ENCODE peak calls at places on chromosome 22, in ten cellular contexts. One of them, this sample, is unnamed. For H3K27me3 and H3K36me3, the result is how much of the 10 kb centered on the place peaks cover.

GRCh38 chr22:43897751-43898261 is 6.0 kb upstream of the PNPLA5 start:
- DNase-seq in endothelial cell of umbilical vein: no peak
- DNase-seq in IMR-90: peak
- DNase-seq in tibial nerve: no peak
- DNase-seq in adrenal gland: peak
- DNase-seq in upper lobe of left lung: no peak
- DNase-seq in transverse colon: no peak
- DNase-seq in stomach: no peak
- DNase-seq in breast epithelium: no peak
- DNase-seq in ovary: no peak
- DNase-seq in this sample: no peak

GRCh38 chr22:27628341-27628740 is 173.2 kb downstream of the MN1 start:
- DNase-seq in transverse colon: no peak
- DNase-seq in IMR-90: no peak
- DNase-seq in endothelial cell of umbilical vein: no peak
- DNase-seq in adrenal gland: no peak
- DNase-seq in breast epithelium: no peak
- DNase-seq in upper lobe of left lung: no peak
- DNase-seq in stomach: no peak
- DNase-seq in tibial nerve: no peak
- DNase-seq in ovary: no peak
- DNase-seq in this sample: no peak

GRCh38 chr22:48342016-48342415 is 1485.7 kb downstream of the BRD1 start:
- DNase-seq in transverse colon: no peak
- DNase-seq in tibial nerve: no peak
- DNase-seq in stomach: no peak
- DNase-seq in IMR-90: no peak
- DNase-seq in ovary: no peak
- DNase-seq in upper lobe of left lung: no peak
- DNase-seq in adrenal gland: no peak
- DNase-seq in endothelial cell of umbilical vein: no peak
- DNase-seq in breast epithelium: no peak
- DNase-seq in this sample: no peak

GRCh38 chr22:28882545-28882877 is 861 bp upstream of the ZNRF3 start:
- DNase-seq in IMR-90: no peak
- DNase-seq in tibial nerve: peak
- DNase-seq in endothelial cell of umbilical vein: no peak
- DNase-seq in breast epithelium: no peak
- DNase-seq in stomach: no peak
- DNase-seq in transverse colon: no peak
- DNase-seq in adrenal gland: no peak
- DNase-seq in ovary: no peak
- DNase-seq in upper lobe of left lung: no peak
- DNase-seq in this sample: no peak

GRCh38 chr22:43187171-43188099 is 501 bp upstream of the TTLL12 start:
- DNase-seq in ovary: peak
- DNase-seq in breast epithelium: peak
- DNase-seq in adrenal gland: peak
- DNase-seq in tibial nerve: peak
- DNase-seq in transverse colon: peak
- DNase-seq in upper lobe of left lung: peak
- DNase-seq in stomach: peak
- DNase-seq in IMR-90: peak
- DNase-seq in endothelial cell of umbilical vein: peak
- DNase-seq in this sample: peak

GRCh38 chr22:39661842-39662676 is 91.5 kb downstream of the CACNA1I start:
- DNase-seq in upper lobe of left lung: no peak
- DNase-seq in breast epithelium: peak
- DNase-seq in stomach: peak
- DNase-seq in adrenal gland: no peak
- DNase-seq in IMR-90: no peak
- DNase-seq in endothelial cell of umbilical vein: no peak
- DNase-seq in ovary: no peak
- DNase-seq in transverse colon: peak
- DNase-seq in tibial nerve: no peak
- DNase-seq in this sample: peak

GRCh38 chr22:49042877-49043859 is 784.5 kb downstream of the BRD1 start:
- DNase-seq in stomach: no peak
- DNase-seq in adrenal gland: no peak
- DNase-seq in upper lobe of left lung: peak
- DNase-seq in breast epithelium: no peak
- DNase-seq in IMR-90: no peak
- DNase-seq in endothelial cell of umbilical vein: no peak
- DNase-seq in tibial nerve: no peak
- DNase-seq in ovary: no peak
- DNase-seq in transverse colon: no peak
- DNase-seq in this sample: no peak

GRCh38 chr22:28314959-28315358 is 364.7 kb downstream of the TTC28 start:
- DNase-seq in upper lobe of left lung: no peak
- DNase-seq in ovary: no peak
- DNase-seq in transverse colon: no peak
- DNase-seq in stomach: no peak
- DNase-seq in IMR-90: no peak
- DNase-seq in tibial nerve: no peak
- DNase-seq in endothelial cell of umbilical vein: no peak
- DNase-seq in breast epithelium: no peak
- DNase-seq in adrenal gland: no peak
- DNase-seq in this sample: no peak

GRCh38 chr22:22428222-22429098 is 80.1 kb downstream of the ZNF280B start:
- DNase-seq in upper lobe of left lung: no peak
- DNase-seq in tibial nerve: no peak
- DNase-seq in adrenal gland: no peak
- DNase-seq in IMR-90: no peak
- DNase-seq in endothelial cell of umbilical vein: no peak
- DNase-seq in ovary: no peak
- DNase-seq in breast epithelium: no peak
- DNase-seq in stomach: no peak
- DNase-seq in transverse colon: no peak
- DNase-seq in this sample: no peak

GRCh38 chr22:24803064-24803542 is 2.9 kb upstream of the SGSM1 start:
- DNase-seq in stomach: peak
- DNase-seq in transverse colon: peak
- DNase-seq in ovary: peak
- DNase-seq in endothelial cell of umbilical vein: peak
- DNase-seq in breast epithelium: no peak
- DNase-seq in adrenal gland: peak
- DNase-seq in tibial nerve: peak
- DNase-seq in IMR-90: peak
- DNase-seq in upper lobe of left lung: peak
- DNase-seq in this sample: peak

GRCh38 chr22:44360686-44361381 is 48.1 kb upstream of the SHISAL1 start:
- DNase-seq in transverse colon: peak
- DNase-seq in stomach: peak
- DNase-seq in breast epithelium: peak
- DNase-seq in IMR-90: peak
- DNase-seq in adrenal gland: no peak
- DNase-seq in endothelial cell of umbilical vein: peak
- DNase-seq in tibial nerve: no peak
- DNase-seq in ovary: peak
- DNase-seq in upper lobe of left lung: peak
- DNase-seq in this sample: no peak

GRCh38 chr22:48489551-48490512 is 1337.8 kb downstream of the BRD1 start:
- DNase-seq in upper lobe of left lung: no peak
- DNase-seq in IMR-90: no peak
- DNase-seq in tibial nerve: no peak
- DNase-seq in transverse colon: no peak
- DNase-seq in adrenal gland: no peak
- DNase-seq in breast epithelium: no peak
- DNase-seq in ovary: peak
- DNase-seq in endothelial cell of umbilical vein: no peak
- DNase-seq in stomach: peak
- DNase-seq in this sample: no peak

GRCh38 chr22:46501701-46502100 is 35.7 kb downstream of the CELSR1 start:
- DNase-seq in upper lobe of left lung: no peak
- DNase-seq in transverse colon: no peak
- DNase-seq in endothelial cell of umbilical vein: peak
- DNase-seq in tibial nerve: no peak
- DNase-seq in adrenal gland: no peak
- DNase-seq in breast epithelium: no peak
- DNase-seq in IMR-90: peak
- DNase-seq in stomach: no peak
- DNase-seq in ovary: no peak
- DNase-seq in this sample: no peak

GRCh38 chr22:45263790-45264269 is 20.9 kb upstream of the UPK3A start:
- DNase-seq in upper lobe of left lung: peak
- DNase-seq in tibial nerve: peak
- DNase-seq in endothelial cell of umbilical vein: peak
- DNase-seq in adrenal gland: peak
- DNase-seq in stomach: peak
- DNase-seq in transverse colon: peak
- DNase-seq in breast epithelium: peak
- DNase-seq in IMR-90: peak
- DNase-seq in ovary: peak
- DNase-seq in this sample: peak

GRCh38 chr22:39556970-39557811 is 13.4 kb upstream of the CACNA1I start:
- DNase-seq in ovary: peak
- DNase-seq in endothelial cell of umbilical vein: no peak
- DNase-seq in upper lobe of left lung: no peak
- DNase-seq in adrenal gland: peak
- DNase-seq in tibial nerve: no peak
- DNase-seq in IMR-90: peak
- DNase-seq in breast epithelium: no peak
- DNase-seq in stomach: no peak
- DNase-seq in transverse colon: no peak
- DNase-seq in this sample: no peak

GRCh38 chr22:21646608-21647590 is 4.8 kb downstream of the SDF2L1 start:
- DNase-seq in tibial nerve: peak
- DNase-seq in endothelial cell of umbilical vein: peak
- DNase-seq in upper lobe of left lung: peak
- DNase-seq in adrenal gland: peak
- DNase-seq in transverse colon: peak
- DNase-seq in ovary: peak
- DNase-seq in IMR-90: peak
- DNase-seq in breast epithelium: peak
- DNase-seq in stomach: peak
- DNase-seq in this sample: peak

GRCh38 chr22:45731798-45732495 is 60.3 kb downstream of the ATXN10 start:
- DNase-seq in endothelial cell of umbilical vein: no peak
- DNase-seq in stomach: no peak
- DNase-seq in ovary: no peak
- DNase-seq in adrenal gland: no peak
- DNase-seq in breast epithelium: no peak
- DNase-seq in tibial nerve: no peak
- DNase-seq in upper lobe of left lung: peak
- DNase-seq in transverse colon: no peak
- DNase-seq in IMR-90: peak
- DNase-seq in this sample: no peak

GRCh38 chr22:21449531-21450319 is 17.5 kb upstream of the TMEM191C start:
- DNase-seq in endothelial cell of umbilical vein: no peak
- DNase-seq in transverse colon: no peak
- DNase-seq in tibial nerve: no peak
- DNase-seq in breast epithelium: no peak
- DNase-seq in upper lobe of left lung: peak
- DNase-seq in adrenal gland: peak
- DNase-seq in stomach: peak
- DNase-seq in ovary: peak
- DNase-seq in IMR-90: peak
- DNase-seq in this sample: no peak

GRCh38 chr22:33076368-33076767 is 18.2 kb upstream of the SYN3 start:
- DNase-seq in stomach: no peak
- DNase-seq in transverse colon: no peak
- DNase-seq in tibial nerve: no peak
- DNase-seq in IMR-90: peak
- DNase-seq in ovary: no peak
- DNase-seq in endothelial cell of umbilical vein: no peak
- DNase-seq in upper lobe of left lung: no peak
- DNase-seq in breast epithelium: no peak
- DNase-seq in adrenal gland: no peak
- DNase-seq in this sample: no peak
- H3K27me3 ChIP-seq in stomach: under half
- H3K27me3 ChIP-seq in transverse colon: under half
- H3K27me3 ChIP-seq in tibial nerve: under half
- H3K27me3 ChIP-seq in IMR-90: under half
- H3K27me3 ChIP-seq in ovary: under half
- H3K27me3 ChIP-seq in endothelial cell of umbilical vein: under half
- H3K27me3 ChIP-seq in upper lobe of left lung: under half
- H3K27me3 ChIP-seq in breast epithelium: under half
- H3K27me3 ChIP-seq in adrenal gland: under half
- H3K27me3 ChIP-seq in this sample: under half

DNA sequence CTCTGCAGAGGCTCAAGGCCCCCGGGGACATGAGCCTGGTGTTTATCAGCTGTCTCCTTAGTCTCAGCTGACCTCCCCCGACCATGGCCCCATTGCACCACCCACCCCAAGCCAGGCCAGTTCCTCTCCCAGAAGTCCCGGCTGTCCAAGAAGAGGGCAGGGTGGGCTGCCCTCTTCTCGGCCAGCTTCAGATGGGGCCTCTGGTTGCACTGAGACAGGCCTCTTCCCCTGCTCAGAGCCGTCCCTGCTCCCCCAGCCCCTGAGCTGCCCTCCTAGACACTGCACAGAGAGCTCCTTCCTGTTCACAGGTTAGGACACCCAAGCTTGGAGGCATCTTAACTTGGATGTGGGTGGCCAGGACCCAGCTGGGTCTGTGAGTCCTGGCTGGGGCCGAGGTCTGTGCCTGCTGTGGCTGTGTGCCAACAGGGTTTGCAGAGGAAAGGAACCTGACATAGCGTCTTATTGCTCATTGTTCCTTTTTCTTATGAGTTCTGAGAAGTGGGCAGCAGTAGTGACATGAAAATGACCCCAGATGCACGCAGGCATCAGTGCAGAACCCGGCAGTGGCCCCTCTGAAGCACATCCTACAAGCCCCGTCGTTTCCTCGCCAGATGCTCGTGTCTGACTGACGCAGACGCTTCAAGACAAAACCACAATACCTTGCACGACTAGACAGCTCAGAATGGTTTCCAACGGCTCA is 5.5 kb downstream of the TRABD start:
- DNase-seq in breast epithelium: no peak
- DNase-seq in transverse colon: peak
- DNase-seq in adrenal gland: peak
- DNase-seq in upper lobe of left lung: peak
- DNase-seq in ovary: peak
- DNase-seq in stomach: peak
- DNase-seq in tibial nerve: no peak
- DNase-seq in IMR-90: no peak
- DNase-seq in endothelial cell of umbilical vein: no peak
- DNase-seq in this sample: peak
- TF ChIP-seq POLR2A in breast epithelium: no peak
- TF ChIP-seq POLR2A in transverse colon: peak
- TF ChIP-seq POLR2A in adrenal gland: no peak
- TF ChIP-seq POLR2A in upper lobe of left lung: no peak
- TF ChIP-seq POLR2A in ovary: no peak
- TF ChIP-seq POLR2A in stomach: no peak
- TF ChIP-seq POLR2A in tibial nerve: no peak
- TF ChIP-seq POLR2A in IMR-90: no peak
- TF ChIP-seq POLR2A in endothelial cell of umbilical vein: no peak
- TF ChIP-seq POLR2A in this sample: no peak

GRCh38 chr22:20107951-20108756 is 7.8 kb upstream of the RANBP1 start:
- DNase-seq in ovary: no peak
- DNase-seq in endothelial cell of umbilical vein: no peak
- DNase-seq in adrenal gland: no peak
- DNase-seq in transverse colon: no peak
- DNase-seq in breast epithelium: no peak
- DNase-seq in tibial nerve: no peak
- DNase-seq in stomach: no peak
- DNase-seq in IMR-90: no peak
- DNase-seq in upper lobe of left lung: no peak
- DNase-seq in this sample: no peak
- H3K36me3 ChIP-seq in ovary: under half
- H3K36me3 ChIP-seq in endothelial cell of umbilical vein: half or more
- H3K36me3 ChIP-seq in adrenal gland: under half
- H3K36me3 ChIP-seq in transverse colon: under half
- H3K36me3 ChIP-seq in breast epithelium: under half
- H3K36me3 ChIP-seq in tibial nerve: half or more
- H3K36me3 ChIP-seq in stomach: half or more
- H3K36me3 ChIP-seq in IMR-90: half or more
- H3K36me3 ChIP-seq in upper lobe of left lung: half or more
- H3K36me3 ChIP-seq in this sample: half or more

GRCh38 chr22:19773470-19774040 is 13.0 kb downstream of the TBX1 start:
- DNase-seq in transverse colon: no peak
- DNase-seq in adrenal gland: no peak
- DNase-seq in tibial nerve: no peak
- DNase-seq in ovary: peak
- DNase-seq in breast epithelium: no peak
- DNase-seq in stomach: no peak
- DNase-seq in IMR-90: no peak
- DNase-seq in upper lobe of left lung: no peak
- DNase-seq in endothelial cell of umbilical vein: no peak
- DNase-seq in this sample: no peak
- H3K27me3 ChIP-seq in transverse colon: half or more
- H3K27me3 ChIP-seq in adrenal gland: under half
- H3K27me3 ChIP-seq in tibial nerve: half or more
- H3K27me3 ChIP-seq in ovary: under half
- H3K27me3 ChIP-seq in breast epithelium: under half
- H3K27me3 ChIP-seq in stomach: half or more
- H3K27me3 ChIP-seq in IMR-90: half or more
- H3K27me3 ChIP-seq in upper lobe of left lung: under half
- H3K27me3 ChIP-seq in endothelial cell of umbilical vein: under half
- H3K27me3 ChIP-seq in this sample: under half